ENCODE peak calls at places on chromosomes 2 and 18, in nine cellular contexts. One of them, this sample, is unnamed.

GRCh38 chr2:178863856-178864620 is 56.8 kb upstream of the TTN start:
- DNase-seq in astrocyte of the spinal cord: peak
- DNase-seq in neural crest cell: no peak
- DNase-seq in activated B cell treated with CpG ODN at 0.5 μM for 24 hours: no peak
- DNase-seq in BE2C: no peak
- DNase-seq in heart right ventricle: peak
- DNase-seq in GM13976: no peak
- DNase-seq in Calu3: no peak
- DNase-seq in mesothelial cell of epicardium: no peak
- DNase-seq in this sample: no peak

GRCh38 chr18:74166397-74166796 is 18.1 kb downstream of the TIMM21 start:
- DNase-seq in GM13976: no peak
- DNase-seq in Calu3: no peak
- DNase-seq in astrocyte of the spinal cord: no peak
- DNase-seq in mesothelial cell of epicardium: no peak
- DNase-seq in BE2C: no peak
- DNase-seq in neural crest cell: no peak
- DNase-seq in heart right ventricle: no peak
- DNase-seq in activated B cell treated with CpG ODN at 0.5 μM for 24 hours: no peak
- DNase-seq in this sample: no peak

GRCh38 chr2:216410550-216410949 is 1.7 kb upstream of the SMARCAL1 start:
- DNase-seq in heart right ventricle: no peak
- DNase-seq in BE2C: no peak
- DNase-seq in activated B cell treated with CpG ODN at 0.5 μM for 24 hours: no peak
- DNase-seq in Calu3: no peak
- DNase-seq in astrocyte of the spinal cord: no peak
- DNase-seq in neural crest cell: no peak
- DNase-seq in GM13976: no peak
- DNase-seq in mesothelial cell of epicardium: no peak
- DNase-seq in this sample: no peak

GRCh38 chr2:219870023-219870422 is 242.6 kb downstream of the SLC4A3 start:
- DNase-seq in heart right ventricle: no peak
- DNase-seq in astrocyte of the spinal cord: no peak
- DNase-seq in neural crest cell: no peak
- DNase-seq in mesothelial cell of epicardium: no peak
- DNase-seq in Calu3: no peak
- DNase-seq in GM13976: no peak
- DNase-seq in activated B cell treated with CpG ODN at 0.5 μM for 24 hours: no peak
- DNase-seq in BE2C: no peak
- DNase-seq in this sample: no peak

GRCh38 chr2:106828119-106828518 is 57.8 kb downstream of the ST6GAL2 start:
- DNase-seq in neural crest cell: no peak
- DNase-seq in mesothelial cell of epicardium: no peak
- DNase-seq in GM13976: no peak
- DNase-seq in BE2C: no peak
- DNase-seq in activated B cell treated with CpG ODN at 0.5 μM for 24 hours: no peak
- DNase-seq in astrocyte of the spinal cord: no peak
- DNase-seq in heart right ventricle: no peak
- DNase-seq in Calu3: no peak
- DNase-seq in this sample: no peak

GRCh38 chr2:219527076-219527394 is 12.8 kb downstream of the ASIC4 start:
- DNase-seq in Calu3: peak
- DNase-seq in neural crest cell: no peak
- DNase-seq in BE2C: peak
- DNase-seq in mesothelial cell of epicardium: no peak
- DNase-seq in GM13976: no peak
- DNase-seq in heart right ventricle: no peak
- DNase-seq in astrocyte of the spinal cord: no peak
- DNase-seq in activated B cell treated with CpG ODN at 0.5 μM for 24 hours: no peak
- DNase-seq in this sample: no peak

GRCh38 chr2:200383380-200384110 is 77.1 kb downstream of the SPATS2L start:
- DNase-seq in neural crest cell: no peak
- DNase-seq in Calu3: no peak
- DNase-seq in mesothelial cell of epicardium: no peak
- DNase-seq in BE2C: no peak
- DNase-seq in astrocyte of the spinal cord: peak
- DNase-seq in GM13976: peak
- DNase-seq in activated B cell treated with CpG ODN at 0.5 μM for 24 hours: no peak
- DNase-seq in heart right ventricle: no peak
- DNase-seq in this sample: peak

GRCh38 chr2:224429441-224429810 is 27.5 kb upstream of the FAM124B start:
- DNase-seq in activated B cell treated with CpG ODN at 0.5 μM for 24 hours: no peak
- DNase-seq in Calu3: no peak
- DNase-seq in BE2C: no peak
- DNase-seq in heart right ventricle: no peak
- DNase-seq in mesothelial cell of epicardium: no peak
- DNase-seq in neural crest cell: no peak
- DNase-seq in astrocyte of the spinal cord: no peak
- DNase-seq in GM13976: no peak
- DNase-seq in this sample: no peak

GRCh38 chr2:169734172-169734847 is 678 bp downstream of the KLHL23 start:
- DNase-seq in heart right ventricle: no peak
- DNase-seq in GM13976: peak
- DNase-seq in Calu3: peak
- DNase-seq in neural crest cell: peak
- DNase-seq in astrocyte of the spinal cord: peak
- DNase-seq in mesothelial cell of epicardium: peak
- DNase-seq in BE2C: peak
- DNase-seq in activated B cell treated with CpG ODN at 0.5 μM for 24 hours: peak
- DNase-seq in this sample: peak

GRCh38 chr2:64906853-64907536 is 82.2 kb upstream of the SLC1A4 start:
- DNase-seq in neural crest cell: no peak
- DNase-seq in activated B cell treated with CpG ODN at 0.5 μM for 24 hours: no peak
- DNase-seq in GM13976: no peak
- DNase-seq in Calu3: no peak
- DNase-seq in mesothelial cell of epicardium: no peak
- DNase-seq in astrocyte of the spinal cord: no peak
- DNase-seq in BE2C: no peak
- DNase-seq in heart right ventricle: no peak
- DNase-seq in this sample: no peak

GRCh38 chr2:233338969-233339368 is 15.3 kb upstream of the DGKD start:
- DNase-seq in astrocyte of the spinal cord: no peak
- DNase-seq in Calu3: no peak
- DNase-seq in heart right ventricle: no peak
- DNase-seq in neural crest cell: no peak
- DNase-seq in BE2C: no peak
- DNase-seq in GM13976: no peak
- DNase-seq in activated B cell treated with CpG ODN at 0.5 μM for 24 hours: no peak
- DNase-seq in mesothelial cell of epicardium: no peak
- DNase-seq in this sample: no peak

GRCh38 chr2:26185954-26186353 is 13.1 kb downstream of the GAREM2 start:
- DNase-seq in GM13976: no peak
- DNase-seq in neural crest cell: no peak
- DNase-seq in BE2C: no peak
- DNase-seq in astrocyte of the spinal cord: no peak
- DNase-seq in mesothelial cell of epicardium: no peak
- DNase-seq in activated B cell treated with CpG ODN at 0.5 μM for 24 hours: no peak
- DNase-seq in heart right ventricle: no peak
- DNase-seq in Calu3: no peak
- DNase-seq in this sample: no peak

GRCh38 chr2:26186371-26186770 is 13.5 kb downstream of the GAREM2 start:
- DNase-seq in GM13976: no peak
- DNase-seq in astrocyte of the spinal cord: no peak
- DNase-seq in mesothelial cell of epicardium: no peak
- DNase-seq in BE2C: no peak
- DNase-seq in activated B cell treated with CpG ODN at 0.5 μM for 24 hours: no peak
- DNase-seq in Calu3: no peak
- DNase-seq in neural crest cell: no peak
- DNase-seq in heart right ventricle: no peak
- DNase-seq in this sample: no peak

GRCh38 chr2:26184086-26184485 is 11.2 kb downstream of the GAREM2 start:
- DNase-seq in neural crest cell: no peak
- DNase-seq in activated B cell treated with CpG ODN at 0.5 μM for 24 hours: no peak
- DNase-seq in astrocyte of the spinal cord: no peak
- DNase-seq in Calu3: no peak
- DNase-seq in BE2C: no peak
- DNase-seq in mesothelial cell of epicardium: no peak
- DNase-seq in GM13976: no peak
- DNase-seq in heart right ventricle: no peak
- DNase-seq in this sample: no peak

GRCh38 chr2:26185304-26185928 is 12.5 kb downstream of the GAREM2 start:
- DNase-seq in astrocyte of the spinal cord: no peak
- DNase-seq in BE2C: no peak
- DNase-seq in activated B cell treated with CpG ODN at 0.5 μM for 24 hours: no peak
- DNase-seq in mesothelial cell of epicardium: no peak
- DNase-seq in heart right ventricle: no peak
- DNase-seq in neural crest cell: no peak
- DNase-seq in Calu3: no peak
- DNase-seq in GM13976: no peak
- DNase-seq in this sample: no peak

DNA sequence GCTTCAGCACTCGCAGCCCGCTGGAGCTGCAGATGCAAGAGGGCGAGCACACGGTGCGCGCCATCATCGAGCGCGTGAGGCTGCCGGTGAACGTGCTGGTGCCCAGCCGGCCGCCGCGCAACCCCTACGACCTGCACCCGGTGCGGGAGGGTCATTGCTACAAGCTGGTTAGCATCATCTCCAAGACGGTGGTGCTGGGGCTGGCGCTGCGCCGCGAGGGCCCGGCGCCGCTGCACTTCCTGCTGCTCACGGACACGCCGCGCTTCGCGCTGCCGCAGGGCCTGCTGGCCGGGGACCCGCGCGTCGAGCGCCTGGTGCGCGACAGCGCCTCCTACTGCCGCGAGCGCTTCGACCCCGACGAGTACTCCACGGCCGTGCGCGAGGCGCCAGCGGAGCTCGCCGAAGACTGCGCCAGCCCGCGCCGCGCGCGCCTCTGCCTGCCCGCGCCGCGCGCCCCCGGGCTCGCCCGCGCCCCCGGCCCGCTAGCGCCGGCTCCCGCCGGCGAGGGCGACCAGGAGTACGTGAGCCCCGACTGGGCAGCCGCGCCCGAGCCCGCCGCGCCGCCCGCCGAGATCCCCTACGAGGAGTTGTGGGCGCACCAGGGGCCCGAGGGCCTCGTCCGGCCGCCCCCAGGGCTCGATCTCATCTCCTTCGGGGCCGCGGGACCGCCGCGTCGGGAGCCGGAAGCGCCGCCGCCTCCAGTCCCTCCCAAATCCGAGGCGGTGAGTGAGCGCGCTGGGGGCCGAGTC is 11.8 kb downstream of the GAREM2 start:
- DNase-seq in BE2C: no peak
- DNase-seq in GM13976: peak
- DNase-seq in neural crest cell: peak
- DNase-seq in heart right ventricle: peak
- DNase-seq in activated B cell treated with CpG ODN at 0.5 μM for 24 hours: peak
- DNase-seq in astrocyte of the spinal cord: peak
- DNase-seq in Calu3: peak
- DNase-seq in mesothelial cell of epicardium: peak
- DNase-seq in this sample: peak
- TF ChIP-seq CTCF in BE2C: no peak
- TF ChIP-seq CTCF in GM13976: peak
- TF ChIP-seq CTCF in neural crest cell: peak
- TF ChIP-seq CTCF in heart right ventricle: peak
- TF ChIP-seq CTCF in activated B cell treated with CpG ODN at 0.5 μM for 24 hours: no peak
- TF ChIP-seq CTCF in astrocyte of the spinal cord: peak
- TF ChIP-seq CTCF in Calu3: peak
- TF ChIP-seq CTCF in mesothelial cell of epicardium: peak
- TF ChIP-seq CTCF in this sample: peak

GRCh38 chr2:127025357-127026062 is 81.4 kb downstream of the BIN1 start:
- DNase-seq in neural crest cell: peak
- DNase-seq in mesothelial cell of epicardium: no peak
- DNase-seq in heart right ventricle: peak
- DNase-seq in astrocyte of the spinal cord: peak
- DNase-seq in GM13976: peak
- DNase-seq in Calu3: peak
- DNase-seq in BE2C: peak
- DNase-seq in activated B cell treated with CpG ODN at 0.5 μM for 24 hours: peak
- DNase-seq in this sample: peak
- TF ChIP-seq CTCF in neural crest cell: peak
- TF ChIP-seq CTCF in mesothelial cell of epicardium: no peak
- TF ChIP-seq CTCF in heart right ventricle: peak
- TF ChIP-seq CTCF in astrocyte of the spinal cord: peak
- TF ChIP-seq CTCF in GM13976: no peak
- TF ChIP-seq CTCF in Calu3: no peak
- TF ChIP-seq CTCF in BE2C: peak
- TF ChIP-seq CTCF in activated B cell treated with CpG ODN at 0.5 μM for 24 hours: no peak
- TF ChIP-seq CTCF in this sample: peak

DNA sequence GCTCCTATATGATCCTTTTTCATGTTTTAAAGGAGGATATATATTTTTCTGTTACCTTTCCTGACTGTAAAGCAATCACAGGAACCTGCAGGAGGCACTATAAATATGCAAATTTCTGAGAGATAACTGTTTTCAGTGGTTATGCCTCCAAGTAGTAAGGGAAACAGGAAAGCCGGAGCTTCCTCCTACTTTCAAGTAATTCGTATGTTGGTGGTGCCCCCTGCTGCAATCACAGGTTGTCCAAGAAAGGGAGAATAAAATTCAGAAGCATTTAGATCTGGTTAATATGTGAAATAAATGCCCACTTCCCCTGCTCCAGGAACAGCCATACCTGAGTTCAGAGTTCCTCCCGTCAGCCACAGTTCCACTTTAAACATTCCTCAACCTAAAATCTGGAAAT is 12.0 kb upstream of the BCL11A start:
- DNase-seq in heart right ventricle: no peak
- DNase-seq in astrocyte of the spinal cord: peak
- DNase-seq in activated B cell treated with CpG ODN at 0.5 μM for 24 hours: no peak
- DNase-seq in GM13976: no peak
- DNase-seq in neural crest cell: no peak
- DNase-seq in Calu3: peak
- DNase-seq in mesothelial cell of epicardium: no peak
- DNase-seq in BE2C: peak
- DNase-seq in this sample: no peak
- TF ChIP-seq CTCF in heart right ventricle: peak
- TF ChIP-seq CTCF in astrocyte of the spinal cord: peak
- TF ChIP-seq CTCF in activated B cell treated with CpG ODN at 0.5 μM for 24 hours: peak
- TF ChIP-seq CTCF in GM13976: no peak
- TF ChIP-seq CTCF in neural crest cell: peak
- TF ChIP-seq CTCF in Calu3: no peak
- TF ChIP-seq CTCF in mesothelial cell of epicardium: no peak
- TF ChIP-seq CTCF in BE2C: peak
- TF ChIP-seq CTCF in this sample: no peak

DNA sequence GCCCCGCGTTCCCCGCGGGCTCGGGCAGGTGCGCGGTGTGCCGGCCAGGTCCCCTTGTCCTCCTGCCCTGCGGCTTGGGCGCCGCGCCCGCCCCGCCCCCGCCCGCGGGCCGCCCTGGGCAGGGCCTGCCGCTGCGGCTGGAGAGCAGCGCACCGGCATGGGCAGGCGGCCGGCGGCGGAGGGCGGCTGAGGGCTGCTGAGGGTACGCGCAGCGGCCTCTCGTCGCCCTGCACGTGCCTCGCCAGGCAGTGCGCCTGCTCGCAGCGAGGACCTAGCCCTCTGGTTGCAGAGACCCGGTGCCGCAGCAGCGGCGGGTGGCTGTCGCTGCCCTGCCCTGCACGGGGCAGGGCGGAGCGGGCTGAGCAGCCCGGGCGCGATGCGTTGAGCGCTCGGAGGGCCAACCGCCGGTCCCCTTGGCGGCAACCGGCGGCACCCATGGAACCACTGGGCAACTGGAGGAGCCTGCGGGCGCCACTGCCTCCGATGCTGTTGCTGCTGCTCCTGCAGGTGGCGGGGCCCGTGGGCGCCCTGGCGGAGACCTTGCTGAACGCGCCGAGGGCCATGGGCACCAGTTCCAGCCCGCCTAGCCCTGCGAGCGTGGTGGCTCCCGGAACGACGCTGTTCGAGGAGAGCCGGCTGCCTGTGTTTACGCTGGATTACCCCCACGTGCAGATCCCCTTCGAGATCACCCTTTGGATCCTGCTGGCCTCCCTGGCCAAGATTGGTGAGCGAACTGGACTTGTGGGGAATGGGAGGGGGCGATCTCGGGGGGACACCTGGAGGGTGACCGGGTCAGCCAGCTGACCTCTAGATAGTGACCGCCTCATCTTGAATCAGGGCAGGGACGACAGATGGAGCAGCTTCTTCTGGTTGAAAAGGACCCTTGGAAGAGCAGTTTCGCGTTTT is at the start of gene SLC9A2:
- DNase-seq in BE2C: no peak
- DNase-seq in neural crest cell: peak
- DNase-seq in GM13976: peak
- DNase-seq in Calu3: peak
- DNase-seq in astrocyte of the spinal cord: no peak
- DNase-seq in heart right ventricle: no peak
- DNase-seq in activated B cell treated with CpG ODN at 0.5 μM for 24 hours: no peak
- DNase-seq in mesothelial cell of epicardium: no peak
- DNase-seq in this sample: peak
- TF ChIP-seq CTCF in BE2C: no peak
- TF ChIP-seq CTCF in neural crest cell: peak
- TF ChIP-seq CTCF in GM13976: no peak
- TF ChIP-seq CTCF in Calu3: no peak
- TF ChIP-seq CTCF in astrocyte of the spinal cord: no peak
- TF ChIP-seq CTCF in heart right ventricle: no peak
- TF ChIP-seq CTCF in activated B cell treated with CpG ODN at 0.5 μM for 24 hours: no peak
- TF ChIP-seq CTCF in mesothelial cell of epicardium: no peak
- TF ChIP-seq CTCF in this sample: no peak

This sample was measured in GM10248.